ENCODE peak calls at places on chromosomes 7 and 10, in four cellular contexts. Q is GM13976, J is AG09309, R is dorsolateral prefrontal cortex. M is an unnamed sample.

GRCh38 chr10:13707156-13707881 is 120.6 kb downstream of the PRPF18 start:
- DNase-seq in Q (peak), J (peak), R (peak), M (peak)

GRCh38 chr10:126684171-126684745 is 13.8 kb upstream of the C10orf90 start:
- DNase-seq in Q (no peak), J (no peak), R (no peak), M (no peak)

GRCh38 chr10:95395947-95396449 is 105.2 kb upstream of the PDLIM1 start:
- DNase-seq in Q (no peak), J (no peak), R (no peak), M (no peak)

GRCh38 chr7:69967152-69967591 is 368.9 kb downstream of the AUTS2 start:
- DNase-seq in Q (no peak), J (no peak), R (no peak), M (no peak)

GRCh38 chr7:128737867-128738390 is 1.2 kb upstream of the CALU start:
- DNase-seq in Q (no peak), J (peak), R (no peak), M (no peak)

GRCh38 chr7:99142727-99143521 is 984 bp downstream of the SMURF1 start:
- DNase-seq in Q (peak), J (peak), R (peak), M (peak)

GRCh38 chr7:66146701-66147100 is 32.1 kb downstream of the CRCP start:
- DNase-seq in Q (no peak), J (no peak), R (no peak), M (no peak)

GRCh38 chr7:30729642-30730041 is 22.3 kb upstream of the INMT start:
- DNase-seq in Q (no peak), J (no peak), R (no peak), M (no peak)

GRCh38 chr7:45897042-45897690 is 8.9 kb downstream of the IGFBP1 start:
- DNase-seq in Q (no peak), J (peak), R (no peak), M (no peak)

GRCh38 chr10:131251146-131251541 is 60.4 kb downstream of the TCERG1L start:
- DNase-seq in Q (no peak), J (no peak), R (no peak), M (no peak)

GRCh38 chr10:111646021-111646420 is 537.5 kb downstream of the GPAM start:
- DNase-seq in Q (no peak), J (no peak), R (no peak), M (no peak)

GRCh38 chr7:102323914-102324195 is 32.4 kb downstream of the SPDYE6 start:
- DNase-seq in Q (no peak), J (no peak), R (no peak), M (no peak)

GRCh38 chr7:1853619-1854520 is 183.8 kb downstream of the ELFN1 start:
- DNase-seq in Q (no peak), J (no peak), R (peak), M (no peak)

GRCh38 chr7:23333671-23334246 is 34.6 kb downstream of the MALSU1 start:
- DNase-seq in Q (no peak), J (peak), R (no peak), M (peak)

GRCh38 chr10:122727426-122727825 is 27.8 kb upstream of the C10orf120 start:
- DNase-seq in Q (no peak), J (no peak), R (no peak), M (no peak)

GRCh38 chr10:45380903-45381610 is 7.0 kb downstream of the ALOX5 start:
- DNase-seq in Q (no peak), J (no peak), R (no peak), M (no peak)

GRCh38 chr10:109981641-109982040 is 26.1 kb upstream of the ADD3 start:
- DNase-seq in Q (no peak), J (no peak), R (no peak), M (no peak)

GRCh38 chr7:136034132-136034531 is 57.0 kb upstream of the MTPN start:
- DNase-seq in Q (no peak), J (no peak), R (no peak), M (no peak)

GRCh38 chr10:13949844-13950542 is 363.2 kb downstream of the PRPF18 start:
- DNase-seq in Q (no peak), J (peak), R (no peak), M (peak)

GRCh38 chr7:55490099-55490498 is 82.2 kb downstream of the VOPP1 start:
- DNase-seq in Q (no peak), J (no peak), R (no peak), M (no peak)

GRCh38 chr7:36208406-36208805 is 55.4 kb downstream of the EEPD1 start:
- DNase-seq in Q (no peak), J (no peak), R (no peak), M (no peak)

GRCh38 chr10:80545258-80545881 is 7.7 kb downstream of the SH2D4B start:
- DNase-seq in Q (no peak), J (no peak), R (no peak), M (no peak)

GRCh38 chr7:27784399-27785053 is 44.6 kb downstream of the TAX1BP1 start:
- DNase-seq in Q (peak), J (no peak), R (no peak), M (no peak)

GRCh38 chr10:60572511-60573194 is 183.0 kb upstream of the ANK3 start:
- DNase-seq in Q (no peak), J (peak), R (peak), M (peak)

GRCh38 chr7:151671514-151671913 is 151.8 kb upstream of the RHEB start:
- DNase-seq in Q (no peak), J (no peak), R (no peak), M (no peak)

GRCh38 chr10:54065106-54065505 is 735.9 kb downstream of the PCDH15 start:
- DNase-seq in Q (no peak), J (no peak), R (no peak), M (no peak)

GRCh38 chr10:54064215-54064614 is 736.8 kb downstream of the PCDH15 start:
- DNase-seq in Q (no peak), J (no peak), R (no peak), M (no peak)

GRCh38 chr10:54060572-54060971 is 740.5 kb downstream of the PCDH15 start:
- DNase-seq in Q (no peak), J (no peak), R (no peak), M (no peak)

GRCh38 chr10:54066646-54067045 is 734.4 kb downstream of the PCDH15 start:
- DNase-seq in Q (no peak), J (no peak), R (no peak), M (no peak)

DNA sequence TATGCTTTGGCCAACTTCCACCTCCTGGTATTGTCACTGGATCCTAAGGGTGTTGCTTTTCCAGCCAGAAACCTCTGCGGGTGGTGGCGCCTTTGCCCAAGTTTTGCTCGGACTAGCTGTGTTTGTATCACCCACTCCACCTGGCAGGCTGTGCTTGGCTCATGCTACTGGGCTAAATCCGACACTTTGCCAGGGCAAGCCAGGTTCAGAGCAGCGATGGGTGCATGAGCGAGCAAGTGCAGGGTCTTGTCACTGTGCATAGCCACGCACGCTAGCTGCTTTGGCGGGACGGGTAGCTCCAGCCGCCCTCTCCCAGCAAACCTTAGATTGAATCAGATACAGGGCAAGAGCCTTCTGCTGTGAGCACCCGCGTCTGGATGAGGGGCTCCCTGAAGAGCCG is 737.5 kb downstream of the PCDH15 start:
- DNase-seq in Q (no peak), J (no peak), R (no peak), M (no peak)
- TF ChIP-seq CTCF in Q (no peak), J (no peak), R (no peak), M (no peak)

GRCh38 chr10:6840093-6840763 is 260.2 kb upstream of the PRKCQ start:
- DNase-seq in Q (no peak), J (no peak), R (no peak), M (no peak)

GRCh38 chr10:6833458-6834011 is 253.5 kb upstream of the PRKCQ start:
- DNase-seq in Q (no peak), J (no peak), R (no peak), M (no peak)

GRCh38 chr10:6841746-6842145 is 261.7 kb upstream of the PRKCQ start:
- DNase-seq in Q (no peak), J (no peak), R (no peak), M (no peak)

GRCh38 chr10:6840766-6841165 is 260.7 kb upstream of the PRKCQ start:
- DNase-seq in Q (no peak), J (peak), R (no peak), M (peak)

GRCh38 chr10:6838118-6838517 is 258.0 kb upstream of the PRKCQ start:
- DNase-seq in Q (peak), J (no peak), R (no peak), M (no peak)
- TF ChIP-seq CTCF in Q (no peak), J (peak), R (no peak), M (no peak)

DNA sequence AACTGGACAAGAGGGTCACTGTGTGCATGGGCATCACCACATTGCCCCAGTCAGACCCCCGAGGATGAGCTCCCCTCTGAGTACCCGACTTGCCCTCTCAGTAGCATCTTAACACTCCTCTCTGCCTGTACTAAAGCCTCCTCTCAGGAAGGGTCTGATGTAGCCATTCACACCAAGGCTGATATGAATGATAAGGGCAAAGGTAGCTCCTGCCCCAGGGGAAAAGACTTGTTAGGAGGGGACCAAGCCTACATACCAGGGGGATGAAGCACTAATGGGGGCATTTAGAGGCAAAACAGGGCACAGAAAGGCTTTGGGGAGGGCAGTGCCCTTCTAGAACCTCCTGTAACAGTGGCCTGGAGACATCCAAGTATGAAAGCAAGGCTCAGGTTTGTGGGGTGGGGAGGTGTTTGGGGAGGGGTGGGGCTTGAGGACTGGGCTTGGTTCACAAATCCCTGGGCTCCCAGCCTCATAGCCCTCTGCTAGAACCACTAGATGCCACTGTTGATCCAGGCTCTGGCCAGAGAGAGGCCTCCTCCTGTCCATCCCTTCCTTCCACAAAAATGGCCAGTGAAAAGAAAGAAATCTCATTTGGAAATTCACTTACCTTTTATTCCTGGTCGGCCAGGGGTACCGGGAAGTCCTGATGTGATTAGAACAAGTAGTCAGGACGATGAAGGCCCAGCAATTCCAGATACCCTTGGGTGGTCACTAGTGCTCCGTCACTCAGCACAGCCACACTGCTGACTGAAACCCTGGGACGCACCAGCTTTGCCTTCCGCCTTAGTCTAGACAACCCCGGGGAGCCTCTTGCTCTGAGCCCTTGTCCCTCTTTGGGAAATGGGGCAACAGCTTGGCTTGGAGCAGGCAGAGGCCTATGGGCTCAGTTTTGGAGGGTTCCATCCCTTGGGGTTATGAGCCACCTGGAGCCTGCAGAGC is 40.3 kb downstream of the COL17A1 start:
- DNase-seq in Q (peak), J (peak), R (peak), M (peak)
- TF ChIP-seq CTCF in Q (no peak), J (peak), R (peak), M (peak)

GRCh38 chr7:90579181-90579688 is 16.9 kb upstream of the CDK14 start:
- DNase-seq in Q (no peak), J (peak), R (no peak), M (no peak)
- TF ChIP-seq CTCF in Q (no peak), J (peak), R (no peak), M (peak)